ENCODE peak calls at places on chromosomes 7 and 10, in five cellular contexts. F, H, O, I and E are unnamed samples.

GRCh38 chr7:100969066-100969615 is at the start of gene MUC12:
- DNase-seq in F (peak), H (no peak), O (no peak), I (no peak), E (no peak)

GRCh38 chr10:120514035-120514620 is 57.1 kb downstream of the PLPP4 start:
- DNase-seq in F (no peak), H (no peak), O (no peak), I (no peak), E (no peak)

GRCh38 chr10:116015922-116016321 is 257.1 kb downstream of the GFRA1 start:
- DNase-seq in F (no peak), H (no peak), O (no peak), I (no peak), E (no peak)

GRCh38 chr10:47383254-47384147 is 592 bp downstream of the ZNF488 start:
- DNase-seq in F (peak), H (no peak), O (peak), I (no peak), E (peak)

GRCh38 chr7:90111-91063 is 102.0 kb upstream of the FAM20C start:
- DNase-seq in F (no peak), H (no peak), O (no peak), I (no peak), E (no peak)

GRCh38 chr7:67753891-67754290 is 757.3 kb downstream of the TYW1 start:
- DNase-seq in F (no peak), H (no peak), O (no peak), I (no peak), E (no peak)

GRCh38 chr10:361203-362135 is 226.2 kb downstream of the ZMYND11 start:
- DNase-seq in F (peak), H (no peak), O (no peak), I (no peak), E (no peak)

GRCh38 chr10:70302292-70302691 is 18.5 kb upstream of the NPFFR1 start:
- DNase-seq in F (no peak), H (no peak), O (no peak), I (no peak), E (peak)

GRCh38 chr7:55818686-55819085 is 43.9 kb downstream of the SEPTIN14 start:
- DNase-seq in F (no peak), H (no peak), O (no peak), I (no peak), E (no peak)